ENCODE peak calls at places on chromosomes 11 and 22, in nine cellular contexts. Q is cardiac muscle cell, T is astrocyte, Z is right atrium auricular region, X is tibial artery, H is fibroblast of lung, F is psoas muscle, B is gastrocnemius medialis, S is IMR-90. W is an unnamed sample.

GRCh38 chr11:116073854-116074837 is 569.9 kb upstream of the CADM1 start:
- DNase-seq in F (no peak), H (peak; percentile 70), B (no peak), Q (peak; percentile 80), Z (no peak), S (no peak), T (peak; percentile 65), X (no peak), W (no peak)

GRCh38 chr11:121665211-121665838 is 212.6 kb upstream of the SORL1-AS1 start:
- DNase-seq in X (no peak), Q (no peak), Z (no peak), B (no peak), S (no peak), T (no peak), F (no peak), H (no peak), W (no peak)

GRCh38 chr22:46321387-46321775 is 14.1 kb upstream of the TRMU start:
- DNase-seq in X (no peak), F (no peak), B (no peak), S (no peak), Z (no peak), H (no peak), Q (no peak), T (no peak), W (no peak)

GRCh38 chr11:925158-925495 is 543 bp upstream of the AP2A2 start:
- DNase-seq in F (peak; percentile 36), S (no peak), Q (no peak), X (no peak), B (no peak), T (no peak), H (no peak), Z (no peak), W (no peak)

GRCh38 chr22:47067331-47067890 is 305.0 kb downstream of the TBC1D22A start:
- DNase-seq in Q (no peak), S (no peak), X (no peak), H (no peak), T (no peak), Z (no peak), B (no peak), F (no peak), W (no peak)

GRCh38 chr11:58493676-58494075 is 14.2 kb downstream of the OR5B21 start:
- DNase-seq in Q (no peak), H (peak; percentile 8), T (peak; percentile 3), B (no peak), F (no peak), X (no peak), Z (no peak), S (peak; percentile 48), W (no peak)

GRCh38 chr11:19433791-19434190 is 193.0 kb upstream of the E2F8 start:
- DNase-seq in S (no peak), Q (no peak), F (no peak), T (no peak), X (no peak), Z (no peak), H (no peak), B (no peak), W (no peak)

GRCh38 chr11:35088226-35088625 is 50.7 kb upstream of the CD44 start:
- DNase-seq in H (no peak), Z (no peak), Q (no peak), S (no peak), X (no peak), T (no peak), F (no peak), B (no peak), W (no peak)

GRCh38 chr11:106447631-106448191 is 370.2 kb downstream of the AASDHPPT start:
- DNase-seq in B (no peak), T (no peak), S (no peak), X (peak; percentile 26), Q (no peak), H (no peak), F (no peak), Z (no peak), W (no peak)

GRCh38 chr11:76637491-76638266 is 32.9 kb downstream of the LRRC32 start:
- DNase-seq in B (peak; percentile 43), H (no peak), F (peak; percentile 71), Q (no peak), X (peak; percentile 77), S (no peak), Z (peak; percentile 85), T (no peak), W (no peak)

GRCh38 chr22:29048822-29049654 is 12.6 kb downstream of the C22orf31 start:
- DNase-seq in T (no peak), Q (no peak), F (no peak), H (no peak), B (no peak), S (no peak), Z (no peak), X (no peak), W (no peak)

GRCh38 chr11:73748300-73748699 is 12.6 kb downstream of the RAB6A start:
- DNase-seq in S (no peak), T (no peak), F (no peak), X (no peak), Q (no peak), B (no peak), H (no peak), Z (no peak), W (no peak)

GRCh38 chr11:63713776-63714175 is 32.5 kb downstream of the RTN3 start:
- DNase-seq in T (no peak), X (no peak), Z (no peak), F (no peak), H (no peak), Q (no peak), S (no peak), B (no peak), W (no peak)

GRCh38 chr11:2534957-2535672 is 90.3 kb downstream of the KCNQ1 start:
- DNase-seq in X (no peak), B (no peak), Z (no peak), Q (no peak), H (no peak), S (no peak), T (no peak), F (peak; percentile 7), W (no peak)

GRCh38 chr22:44224166-44224565 is 43.4 kb downstream of the PARVG start:
- DNase-seq in H (peak; percentile 22), Z (peak; percentile 16), T (no peak), Q (no peak), F (no peak), X (no peak), S (no peak), B (no peak), W (no peak)

GRCh38 chr11:78429209-78429608 is 11.6 kb upstream of the GAB2 start:
- DNase-seq in B (no peak), F (no peak), X (no peak), H (no peak), Z (no peak), Q (no peak), T (no peak), S (no peak), W (no peak)

GRCh38 chr11:113484223-113484622 is 9.0 kb upstream of the DRD2 start:
- DNase-seq in Q (no peak), B (no peak), S (no peak), H (no peak), Z (no peak), F (no peak), X (no peak), T (no peak), W (no peak)

GRCh38 chr22:17997456-17997855 is 26.9 kb downstream of the MICAL3 start:
- DNase-seq in Q (no peak), F (no peak), X (no peak), B (no peak), S (no peak), T (no peak), Z (no peak), H (peak; percentile 57), W (no peak)

GRCh38 chr22:36743011-36743410 is 32.9 kb downstream of the IFT27 start:
- DNase-seq in F (no peak), Z (no peak), S (no peak), X (no peak), Q (no peak), H (no peak), B (no peak), T (no peak), W (no peak)

GRCh38 chr22:47125603-47126002 is 363.2 kb downstream of the TBC1D22A start:
- DNase-seq in S (no peak), Q (no peak), H (no peak), B (no peak), T (no peak), F (no peak), Z (no peak), X (no peak), W (no peak)

GRCh38 chr11:109707411-109707810 is 285.4 kb downstream of the C11orf87 start:
- DNase-seq in X (no peak), B (no peak), F (no peak), Z (no peak), Q (no peak), T (no peak), S (no peak), H (no peak), W (no peak)
- TF ChIP-seq CTCF in X (no peak), B (no peak), F (no peak), Z (no peak), Q (no peak), T (no peak), S (no peak), H (no peak), W (no peak)

DNA sequence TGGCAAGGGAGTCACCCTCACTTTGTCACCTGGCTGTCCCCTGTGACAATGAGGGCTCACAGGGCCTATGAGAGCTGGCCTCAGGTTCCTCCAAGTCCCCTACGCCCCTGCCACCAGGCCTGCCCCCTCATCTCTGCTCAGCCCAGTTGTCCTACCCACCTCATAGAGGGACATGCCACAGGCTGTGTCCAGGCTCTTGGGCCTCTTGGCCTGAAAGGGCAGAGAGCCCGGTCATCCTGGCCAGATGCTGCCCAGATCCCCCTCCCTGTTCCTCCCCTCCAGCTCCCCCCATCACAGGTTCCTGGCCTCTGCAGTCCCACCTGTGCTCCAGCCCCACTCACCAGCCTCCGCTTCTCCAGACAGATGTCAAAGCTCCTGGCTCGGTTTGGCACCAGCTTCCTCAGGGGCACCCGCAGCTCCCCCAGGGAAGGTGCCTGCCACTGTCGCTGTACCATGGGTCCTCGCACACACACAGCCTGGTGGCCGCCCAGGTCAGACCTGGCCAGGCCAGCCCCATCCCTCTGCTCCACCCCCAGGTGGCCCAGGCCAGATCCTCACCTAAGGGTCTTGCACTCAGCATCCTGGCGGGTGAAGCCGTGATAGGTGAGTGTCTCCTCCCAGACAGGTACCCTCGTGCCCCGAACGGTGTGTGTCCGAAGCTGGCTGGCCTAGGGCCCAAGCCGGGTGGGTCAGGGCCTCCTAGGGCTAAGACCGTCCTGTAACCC is 8.2 kb downstream of the NDUFV1 start:
- DNase-seq in Z (no peak), S (no peak), H (no peak), Q (no peak), X (no peak), T (no peak), F (no peak), B (no peak), W (no peak)
- H3K27ac ChIP-seq in Z (peak overlapping the region; percentile 72), S (no peak overlapping the region), H (no peak overlapping the region), Q (peak overlapping the region; percentile 7), X (peak overlapping the region; percentile 54), T (no peak overlapping the region), F (no peak overlapping the region), B (no peak overlapping the region), W (peak overlapping the region; percentile 92)

GRCh38 chr22:35684270-35684700 is 33.4 kb upstream of the APOL5 start:
- DNase-seq in Z (no peak), H (peak; percentile 16), S (peak; percentile 38), Q (peak; percentile 34), T (no peak), F (no peak), X (no peak), B (peak; percentile 71), W (no peak)
- TF ChIP-seq CTCF in Z (peak; percentile 52), H (peak; percentile 59), S (peak; percentile 47), Q (peak; percentile 67), T (no peak), F (peak; percentile 31), X (no peak), B (peak; percentile 40), W (no peak)

GRCh38 chr22:35212020-35212419 is 45.3 kb upstream of the HMGXB4 start:
- DNase-seq in B (no peak), F (no peak), S (peak; percentile 65), H (peak; percentile 69), Z (no peak), Q (no peak), X (no peak), T (peak; percentile 64), W (no peak)
- H3K27ac ChIP-seq in B (no peak overlapping the region), F (no peak overlapping the region), S (no peak overlapping the region), H (no peak overlapping the region), Z (no peak overlapping the region), Q (no peak overlapping the region), X (no peak overlapping the region), T (no peak overlapping the region), W (no peak overlapping the region)

W was measured in CD4-positive, alpha-beta T cell.